ENCODE peak calls at places on chromosomes 3 and 15, in seven cellular contexts. C is endothelial cell, V is Panc1, U is A549, B is PC-9, S is GM12865, J is fibroblast of mammary gland. G is an unnamed sample.

GRCh38 chr3:156615592-156616173 is 58.7 kb upstream of the TIPARP start:
- DNase-seq in C (no peak), V (no peak), U (no peak), B (peak; percentile 79), S (no peak), J (peak; percentile 90), G (no peak)

GRCh38 chr3:134347516-134347915 is 26.7 kb downstream of the AMOTL2 start:
- DNase-seq in C (no peak), V (no peak), U (no peak), B (no peak), S (no peak), J (no peak), G (no peak)

GRCh38 chr3:159904455-159904854 is 84.2 kb upstream of the IL12A start:
- DNase-seq in C (no peak), V (no peak), U (no peak), B (no peak), S (peak; percentile 22), J (no peak), G (no peak)

GRCh38 chr3:45023675-45024074 is 2.4 kb upstream of the CLEC3B start:
- DNase-seq in C (no peak), V (no peak), U (no peak), B (no peak), S (no peak), J (no peak), G (no peak)

GRCh38 chr15:79192462-79193036 is 90.0 kb upstream of the ANKRD34C start:
- DNase-seq in C (no peak), V (no peak), U (no peak), B (no peak), S (peak; percentile 13), J (peak; percentile 17), G (no peak)

GRCh38 chr3:142180761-142181362 is 31.5 kb upstream of the TFDP2 start:
- DNase-seq in C (peak; percentile 57), V (no peak), U (peak; percentile 38), B (no peak), S (peak; percentile 52), J (peak; percentile 51), G (peak; percentile 75)

GRCh38 chr3:73813978-73814292 is 189.2 kb upstream of the PDZRN3 start:
- DNase-seq in C (no peak), V (no peak), U (no peak), B (no peak), S (no peak), J (no peak), G (no peak)

GRCh38 chr3:193835414-193835813 is 242.4 kb downstream of the OPA1 start:
- DNase-seq in C (no peak), V (no peak), U (no peak), B (no peak), S (no peak), J (no peak), G (no peak)

GRCh38 chr3:147653309-147653923 is 244.3 kb downstream of the ZIC1 start:
- DNase-seq in C (no peak), V (no peak), U (no peak), B (no peak), S (peak; percentile 4), J (no peak), G (no peak)

GRCh38 chr3:171018151-171018935 is 8.2 kb downstream of the SLC2A2 start:
- DNase-seq in C (peak; percentile 48), V (no peak), U (no peak), B (no peak), S (no peak), J (no peak), G (peak; percentile 58)

GRCh38 chr15:40087095-40087805 is 21.4 kb downstream of the BMF start:
- DNase-seq in C (no peak), V (no peak), U (no peak), B (no peak), S (no peak), J (no peak), G (no peak)

GRCh38 chr3:124607163-124607562 is 123.1 kb upstream of the UMPS start:
- DNase-seq in C (no peak), V (no peak), U (no peak), B (peak; percentile 72), S (no peak), J (peak; percentile 87), G (no peak)

GRCh38 chr3:58584690-58585004 is 7.5 kb upstream of the FAM107A start:
- DNase-seq in C (no peak), V (no peak), U (no peak), B (no peak), S (no peak), J (no peak), G (no peak)

GRCh38 chr3:13197281-13197680 is 124.1 kb upstream of the IQSEC1 start:
- DNase-seq in C (no peak), V (no peak), U (no peak), B (no peak), S (no peak), J (no peak), G (no peak)

GRCh38 chr15:36106640-36107335 is 472.6 kb upstream of the CDIN1 start:
- DNase-seq in C (no peak), V (no peak), U (no peak), B (no peak), S (no peak), J (no peak), G (no peak)

GRCh38 chr15:101514318-101514717 is 24.8 kb upstream of the PCSK6 start:
- DNase-seq in C (no peak), V (no peak), U (no peak), B (no peak), S (no peak), J (no peak), G (no peak)

GRCh38 chr15:83323296-83323711 is 38.8 kb upstream of the BNC1 start:
- DNase-seq in C (no peak), V (no peak), U (peak; percentile 95), B (no peak), S (no peak), J (peak; percentile 99), G (peak; percentile 68)

GRCh38 chr3:194130807-194131589 is 5.0 kb upstream of the HES1 start:
- DNase-seq in C (no peak), V (no peak), U (peak; percentile 74), B (peak; percentile 100), S (peak; percentile 92), J (no peak), G (peak; percentile 70)

GRCh38 chr3:115245899-115246298 is 98.8 kb upstream of the ZBTB20 start:
- DNase-seq in C (no peak), V (no peak), U (no peak), B (no peak), S (no peak), J (peak; percentile 30), G (no peak)

GRCh38 chr15:42955518-42955917 is 34.9 kb upstream of the TTBK2 start:
- DNase-seq in C (no peak), V (no peak), U (no peak), B (no peak), S (no peak), J (peak; percentile 73), G (no peak)

GRCh38 chr3:101170047-101170771 is 150.2 kb downstream of the IMPG2 start:
- DNase-seq in C (no peak), V (no peak), U (no peak), B (no peak), S (no peak), J (no peak), G (no peak)

GRCh38 chr15:68391084-68391483 is 40.9 kb downstream of the ITGA11 start:
- DNase-seq in C (no peak), V (no peak), U (no peak), B (no peak), S (no peak), J (no peak), G (no peak)

GRCh38 chr3:43455233-43455632 is 166.6 kb downstream of the ANO10 start:
- DNase-seq in C (no peak), V (peak; percentile 15), U (peak; percentile 30), B (peak; percentile 91), S (no peak), J (peak; percentile 76), G (peak; percentile 2)

GRCh38 chr3:62335196-62335595 is 38.2 kb downstream of the FEZF2 start:
- DNase-seq in C (no peak), V (no peak), U (no peak), B (no peak), S (no peak), J (no peak), G (no peak)

GRCh38 chr3:62329970-62330369 is 43.4 kb downstream of the FEZF2 start:
- DNase-seq in C (no peak), V (no peak), U (no peak), B (no peak), S (no peak), J (no peak), G (no peak)

GRCh38 chr3:62332017-62332416 is 41.3 kb downstream of the FEZF2 start:
- DNase-seq in C (no peak), V (no peak), U (no peak), B (no peak), S (peak; percentile 3), J (no peak), G (no peak)

GRCh38 chr3:62332771-62333381 is 40.5 kb downstream of the FEZF2 start:
- DNase-seq in C (peak; percentile 15), V (no peak), U (peak; percentile 7), B (no peak), S (peak; percentile 14), J (peak; percentile 42), G (peak; percentile 14)
- TF ChIP-seq CTCF in C (peak; percentile 90), V (peak; percentile 46), U (peak; percentile 56), B (peak; percentile 70), S (peak; percentile 14), J (peak; percentile 49), G (peak; percentile 12)

GRCh38 chr3:46663611-46664135 is 29.8 kb downstream of the ALS2CL start:
- DNase-seq in C (peak; percentile 8), V (no peak), U (peak; percentile 3), B (no peak), S (no peak), J (peak; percentile 20), G (peak; percentile 26)
- TF ChIP-seq CTCF in C (no peak), V (no peak), U (peak; percentile 10), B (peak; percentile 51), S (no peak), J (no peak), G (no peak)

GRCh38 chr15:29566914-29567313 is 255.4 kb downstream of the TJP1 start:
- DNase-seq in C (no peak), V (no peak), U (no peak), B (no peak), S (no peak), J (no peak), G (no peak)

GRCh38 chr15:29567336-29567735 is 254.9 kb downstream of the TJP1 start:
- DNase-seq in C (no peak), V (no peak), U (no peak), B (no peak), S (no peak), J (no peak), G (no peak)

GRCh38 chr15:29569533-29570092 is 252.7 kb downstream of the TJP1 start:
- DNase-seq in C (peak; percentile 22), V (no peak), U (no peak), B (no peak), S (no peak), J (no peak), G (no peak)

GRCh38 chr15:29570121-29570930 is 251.9 kb downstream of the TJP1 start:
- DNase-seq in C (peak; percentile 27), V (no peak), U (peak; percentile 20), B (no peak), S (no peak), J (no peak), G (peak; percentile 1)

GRCh38 chr15:29568840-29569532 is 253.3 kb downstream of the TJP1 start:
- DNase-seq in C (peak; percentile 16), V (no peak), U (peak; percentile 81), B (no peak), S (peak; percentile 7), J (no peak), G (peak; percentile 31)
- TF ChIP-seq CTCF in C (no peak), V (peak; percentile 69), U (peak; percentile 54), B (no peak), S (no peak), J (no peak), G (no peak)

GRCh38 chr3:63232764-63233396 is 45.2 kb upstream of the SYNPR start:
- DNase-seq in C (no peak), V (no peak), U (no peak), B (no peak), S (no peak), J (peak; percentile 17), G (no peak)
- TF ChIP-seq CTCF in C (peak; percentile 74), V (peak; percentile 29), U (peak; percentile 26), B (peak; percentile 45), S (no peak), J (peak; percentile 34), G (peak; percentile 20)

G was measured in Calu3.